ENCODE peak calls at places on chromosome 14, in nine cellular contexts. One of them, this sample, is unnamed.

GRCh38 chr14:69658664-69659261 is 47.4 kb downstream of the SUSD6 start:
- DNase-seq in fibroblast of pulmonary artery: peak
- DNase-seq in GM13977: no peak
- DNase-seq in activated B cell treated with CpG ODN at 0.5 μM for 24 hours: no peak
- DNase-seq in neural progenitor cell: no peak
- DNase-seq in HCT116: no peak
- DNase-seq in left ventricle myocardium inferior: no peak
- DNase-seq in neural crest cell: no peak
- DNase-seq in endothelial cell: no peak
- DNase-seq in this sample: no peak

GRCh38 chr14:62844546-62844945 is 200.7 kb downstream of the KCNH5 start:
- DNase-seq in fibroblast of pulmonary artery: no peak
- DNase-seq in GM13977: no peak
- DNase-seq in activated B cell treated with CpG ODN at 0.5 μM for 24 hours: no peak
- DNase-seq in neural progenitor cell: no peak
- DNase-seq in HCT116: no peak
- DNase-seq in left ventricle myocardium inferior: no peak
- DNase-seq in neural crest cell: no peak
- DNase-seq in endothelial cell: no peak
- DNase-seq in this sample: no peak

GRCh38 chr14:32925439-32925838 is 13.2 kb upstream of the NPAS3 start:
- DNase-seq in fibroblast of pulmonary artery: no peak
- DNase-seq in GM13977: no peak
- DNase-seq in activated B cell treated with CpG ODN at 0.5 μM for 24 hours: no peak
- DNase-seq in neural progenitor cell: no peak
- DNase-seq in HCT116: no peak
- DNase-seq in left ventricle myocardium inferior: no peak
- DNase-seq in neural crest cell: no peak
- DNase-seq in endothelial cell: no peak
- DNase-seq in this sample: no peak

GRCh38 chr14:51566831-51567582 is 84.7 kb upstream of the FRMD6 start:
- DNase-seq in fibroblast of pulmonary artery: no peak
- DNase-seq in GM13977: no peak
- DNase-seq in activated B cell treated with CpG ODN at 0.5 μM for 24 hours: no peak
- DNase-seq in neural progenitor cell: no peak
- DNase-seq in HCT116: no peak
- DNase-seq in left ventricle myocardium inferior: no peak
- DNase-seq in neural crest cell: no peak
- DNase-seq in endothelial cell: no peak
- DNase-seq in this sample: no peak

GRCh38 chr14:93042968-93043940 is 72.5 kb downstream of the ITPK1 start:
- DNase-seq in fibroblast of pulmonary artery: peak
- DNase-seq in GM13977: peak
- DNase-seq in activated B cell treated with CpG ODN at 0.5 μM for 24 hours: no peak
- DNase-seq in neural progenitor cell: no peak
- DNase-seq in HCT116: peak
- DNase-seq in left ventricle myocardium inferior: peak
- DNase-seq in neural crest cell: no peak
- DNase-seq in endothelial cell: no peak
- DNase-seq in this sample: peak

GRCh38 chr14:94375552-94376107 is 12.8 kb downstream of the SERPINA1 start:
- DNase-seq in fibroblast of pulmonary artery: no peak
- DNase-seq in GM13977: no peak
- DNase-seq in activated B cell treated with CpG ODN at 0.5 μM for 24 hours: no peak
- DNase-seq in neural progenitor cell: no peak
- DNase-seq in HCT116: no peak
- DNase-seq in left ventricle myocardium inferior: no peak
- DNase-seq in neural crest cell: no peak
- DNase-seq in endothelial cell: no peak
- DNase-seq in this sample: no peak

GRCh38 chr14:52025310-52025709 is 36.0 kb downstream of the RTRAF start:
- DNase-seq in fibroblast of pulmonary artery: peak
- DNase-seq in GM13977: no peak
- DNase-seq in activated B cell treated with CpG ODN at 0.5 μM for 24 hours: no peak
- DNase-seq in neural progenitor cell: no peak
- DNase-seq in HCT116: no peak
- DNase-seq in left ventricle myocardium inferior: no peak
- DNase-seq in neural crest cell: no peak
- DNase-seq in endothelial cell: no peak
- DNase-seq in this sample: peak

GRCh38 chr14:37711499-37712475 is 116.4 kb downstream of the TTC6 start:
- DNase-seq in fibroblast of pulmonary artery: no peak
- DNase-seq in GM13977: no peak
- DNase-seq in activated B cell treated with CpG ODN at 0.5 μM for 24 hours: no peak
- DNase-seq in neural progenitor cell: no peak
- DNase-seq in HCT116: no peak
- DNase-seq in left ventricle myocardium inferior: no peak
- DNase-seq in neural crest cell: no peak
- DNase-seq in endothelial cell: no peak
- DNase-seq in this sample: no peak

GRCh38 chr14:23078692-23079116 is 16.2 kb downstream of the ACIN1 start:
- DNase-seq in fibroblast of pulmonary artery: peak
- DNase-seq in GM13977: no peak
- DNase-seq in activated B cell treated with CpG ODN at 0.5 μM for 24 hours: no peak
- DNase-seq in neural progenitor cell: no peak
- DNase-seq in HCT116: no peak
- DNase-seq in left ventricle myocardium inferior: no peak
- DNase-seq in neural crest cell: no peak
- DNase-seq in endothelial cell: no peak
- DNase-seq in this sample: peak

GRCh38 chr14:95756127-95756526 is 42.2 kb upstream of the TCL1A start:
- DNase-seq in fibroblast of pulmonary artery: no peak
- DNase-seq in GM13977: no peak
- DNase-seq in activated B cell treated with CpG ODN at 0.5 μM for 24 hours: no peak
- DNase-seq in neural progenitor cell: no peak
- DNase-seq in HCT116: no peak
- DNase-seq in left ventricle myocardium inferior: no peak
- DNase-seq in neural crest cell: no peak
- DNase-seq in endothelial cell: no peak
- DNase-seq in this sample: no peak

GRCh38 chr14:61973981-61974380 is 211.8 kb downstream of the SNAPC1 start:
- DNase-seq in fibroblast of pulmonary artery: peak
- DNase-seq in GM13977: no peak
- DNase-seq in activated B cell treated with CpG ODN at 0.5 μM for 24 hours: no peak
- DNase-seq in neural progenitor cell: no peak
- DNase-seq in HCT116: no peak
- DNase-seq in left ventricle myocardium inferior: no peak
- DNase-seq in neural crest cell: no peak
- DNase-seq in endothelial cell: no peak
- DNase-seq in this sample: no peak

GRCh38 chr14:103550451-103551337 is 11.8 kb downstream of the BAG5 start:
- DNase-seq in fibroblast of pulmonary artery: no peak
- DNase-seq in GM13977: no peak
- DNase-seq in activated B cell treated with CpG ODN at 0.5 μM for 24 hours: no peak
- DNase-seq in neural progenitor cell: no peak
- DNase-seq in HCT116: no peak
- DNase-seq in left ventricle myocardium inferior: peak
- DNase-seq in neural crest cell: no peak
- DNase-seq in endothelial cell: no peak
- DNase-seq in this sample: no peak

GRCh38 chr14:68649461-68650189 is 143.2 kb downstream of the ZFP36L1 start:
- DNase-seq in fibroblast of pulmonary artery: no peak
- DNase-seq in GM13977: no peak
- DNase-seq in activated B cell treated with CpG ODN at 0.5 μM for 24 hours: no peak
- DNase-seq in neural progenitor cell: no peak
- DNase-seq in HCT116: no peak
- DNase-seq in left ventricle myocardium inferior: no peak
- DNase-seq in neural crest cell: no peak
- DNase-seq in endothelial cell: no peak
- DNase-seq in this sample: no peak

GRCh38 chr14:26525057-26525456 is 72.8 kb downstream of the NOVA1 start:
- DNase-seq in fibroblast of pulmonary artery: peak
- DNase-seq in GM13977: no peak
- DNase-seq in activated B cell treated with CpG ODN at 0.5 μM for 24 hours: no peak
- DNase-seq in neural progenitor cell: no peak
- DNase-seq in HCT116: no peak
- DNase-seq in left ventricle myocardium inferior: no peak
- DNase-seq in neural crest cell: no peak
- DNase-seq in endothelial cell: no peak
- DNase-seq in this sample: no peak

DNA sequence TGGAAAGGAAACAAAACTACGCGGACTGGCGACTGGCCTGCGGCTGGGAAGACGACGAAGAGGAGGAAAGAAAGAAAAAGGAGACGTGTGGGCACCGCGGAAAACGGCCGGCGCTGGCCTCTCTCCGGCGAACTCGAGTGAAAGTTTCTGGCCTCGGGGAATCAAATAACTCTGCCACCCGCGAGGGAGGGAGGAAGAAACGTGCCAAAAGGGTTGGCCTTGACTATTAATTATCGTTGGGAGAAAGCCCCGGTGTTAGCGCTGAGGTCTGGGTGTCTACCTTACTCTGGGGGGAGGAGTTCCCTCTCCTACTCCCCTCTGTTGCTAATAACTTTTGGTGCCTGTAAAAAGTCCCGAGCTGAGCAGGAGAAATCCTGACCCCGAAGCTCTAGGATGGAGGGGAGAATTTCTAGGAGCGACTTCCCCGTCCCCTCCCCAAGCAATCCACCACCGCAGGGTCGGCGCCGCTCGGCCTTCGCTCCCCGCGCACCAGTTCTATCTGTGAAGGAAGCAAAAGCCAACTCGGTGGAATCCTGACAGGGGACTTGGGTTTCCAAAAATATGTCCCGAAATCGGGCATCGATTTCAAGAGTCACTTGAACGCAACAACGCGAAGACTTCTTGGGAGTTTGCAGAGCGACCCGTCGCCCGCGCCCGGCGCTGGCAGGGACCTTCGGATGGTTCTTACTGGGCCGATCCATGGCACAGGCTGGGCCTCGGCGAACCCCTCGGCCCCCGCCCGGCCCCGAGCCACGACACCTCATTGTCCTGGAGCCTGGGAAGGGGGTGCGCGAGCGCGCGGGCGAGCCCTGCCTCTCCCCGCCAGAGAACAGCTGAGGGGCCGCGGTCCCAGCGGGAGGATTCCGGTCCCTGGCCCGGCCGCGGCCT is 1.7 kb downstream of the OTX2 start:
- DNase-seq in fibroblast of pulmonary artery: no peak
- DNase-seq in GM13977: no peak
- DNase-seq in activated B cell treated with CpG ODN at 0.5 μM for 24 hours: no peak
- DNase-seq in neural progenitor cell: peak
- DNase-seq in HCT116: no peak
- DNase-seq in left ventricle myocardium inferior: no peak
- DNase-seq in neural crest cell: no peak
- DNase-seq in endothelial cell: peak
- DNase-seq in this sample: no peak
- TF ChIP-seq CTCF in fibroblast of pulmonary artery: no peak
- TF ChIP-seq CTCF in GM13977: no peak
- TF ChIP-seq CTCF in activated B cell treated with CpG ODN at 0.5 μM for 24 hours: no peak
- TF ChIP-seq CTCF in neural progenitor cell: no peak
- TF ChIP-seq CTCF in HCT116: no peak
- TF ChIP-seq CTCF in left ventricle myocardium inferior: no peak
- TF ChIP-seq CTCF in neural crest cell: no peak
- TF ChIP-seq CTCF in endothelial cell: no peak
- TF ChIP-seq CTCF in this sample: no peak

GRCh38 chr14:64983439-64984310 is 3.0 kb upstream of the FNTB start:
- DNase-seq in fibroblast of pulmonary artery: peak
- DNase-seq in GM13977: no peak
- DNase-seq in activated B cell treated with CpG ODN at 0.5 μM for 24 hours: no peak
- DNase-seq in neural progenitor cell: peak
- DNase-seq in HCT116: peak
- DNase-seq in left ventricle myocardium inferior: no peak
- DNase-seq in neural crest cell: no peak
- DNase-seq in endothelial cell: no peak
- DNase-seq in this sample: peak
- TF ChIP-seq CTCF in fibroblast of pulmonary artery: peak
- TF ChIP-seq CTCF in GM13977: peak
- TF ChIP-seq CTCF in activated B cell treated with CpG ODN at 0.5 μM for 24 hours: peak
- TF ChIP-seq CTCF in neural progenitor cell: peak
- TF ChIP-seq CTCF in HCT116: peak
- TF ChIP-seq CTCF in left ventricle myocardium inferior: peak
- TF ChIP-seq CTCF in neural crest cell: peak
- TF ChIP-seq CTCF in endothelial cell: peak
- TF ChIP-seq CTCF in this sample: peak

DNA sequence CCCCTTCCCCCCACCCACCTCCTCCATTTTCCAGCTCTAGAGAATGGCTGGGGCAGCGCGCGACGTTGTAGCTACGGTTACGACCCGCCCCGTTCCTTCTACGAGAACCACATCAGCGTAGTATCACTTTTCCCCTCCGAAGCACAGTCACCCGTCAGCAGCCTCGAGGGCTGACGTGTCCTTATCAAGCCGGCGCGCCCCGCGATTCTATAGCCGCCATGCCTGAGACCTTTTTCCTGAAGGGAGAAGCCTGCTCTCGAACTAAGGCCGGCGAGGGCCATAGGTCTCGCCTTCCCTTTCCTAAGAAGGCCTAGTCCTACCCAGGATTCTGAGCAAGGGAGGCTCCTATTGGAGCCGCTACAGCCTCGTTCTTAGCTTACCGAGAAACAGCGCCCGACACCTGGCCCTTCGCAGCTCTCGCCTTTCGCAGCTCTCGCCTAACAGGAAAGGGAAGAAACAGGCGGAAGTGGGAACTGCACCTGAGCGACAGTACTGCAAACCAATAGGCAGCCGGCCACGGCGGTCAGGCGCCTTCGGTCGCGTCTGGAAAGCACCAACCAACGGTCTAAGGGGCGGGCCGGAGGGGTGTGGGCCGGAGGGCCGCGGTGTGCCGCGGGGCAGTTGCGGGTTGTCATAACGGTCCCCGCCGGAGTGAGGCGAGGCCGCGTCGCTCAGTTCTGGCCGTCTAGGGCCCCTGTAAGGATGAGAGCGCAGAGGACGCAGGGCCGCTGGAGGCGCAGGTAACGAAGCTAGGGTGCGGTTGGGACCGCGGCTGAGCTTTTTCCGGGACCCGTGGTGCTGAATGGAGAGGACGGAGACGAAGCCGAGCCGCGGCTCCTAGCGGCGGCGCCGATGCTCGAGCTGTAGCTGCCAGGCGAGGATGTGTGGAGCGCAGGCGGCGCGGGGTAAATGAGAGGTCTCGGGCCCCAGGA is at the start of the genes MGAT2 and RPL36AL:
- DNase-seq in fibroblast of pulmonary artery: peak
- DNase-seq in GM13977: peak
- DNase-seq in activated B cell treated with CpG ODN at 0.5 μM for 24 hours: peak
- DNase-seq in neural progenitor cell: peak
- DNase-seq in HCT116: peak
- DNase-seq in left ventricle myocardium inferior: peak
- DNase-seq in neural crest cell: peak
- DNase-seq in endothelial cell: peak
- DNase-seq in this sample: peak
- TF ChIP-seq CTCF in fibroblast of pulmonary artery: peak
- TF ChIP-seq CTCF in GM13977: peak
- TF ChIP-seq CTCF in activated B cell treated with CpG ODN at 0.5 μM for 24 hours: no peak
- TF ChIP-seq CTCF in neural progenitor cell: peak
- TF ChIP-seq CTCF in HCT116: peak
- TF ChIP-seq CTCF in left ventricle myocardium inferior: peak
- TF ChIP-seq CTCF in neural crest cell: peak
- TF ChIP-seq CTCF in endothelial cell: peak
- TF ChIP-seq CTCF in this sample: peak

DNA sequence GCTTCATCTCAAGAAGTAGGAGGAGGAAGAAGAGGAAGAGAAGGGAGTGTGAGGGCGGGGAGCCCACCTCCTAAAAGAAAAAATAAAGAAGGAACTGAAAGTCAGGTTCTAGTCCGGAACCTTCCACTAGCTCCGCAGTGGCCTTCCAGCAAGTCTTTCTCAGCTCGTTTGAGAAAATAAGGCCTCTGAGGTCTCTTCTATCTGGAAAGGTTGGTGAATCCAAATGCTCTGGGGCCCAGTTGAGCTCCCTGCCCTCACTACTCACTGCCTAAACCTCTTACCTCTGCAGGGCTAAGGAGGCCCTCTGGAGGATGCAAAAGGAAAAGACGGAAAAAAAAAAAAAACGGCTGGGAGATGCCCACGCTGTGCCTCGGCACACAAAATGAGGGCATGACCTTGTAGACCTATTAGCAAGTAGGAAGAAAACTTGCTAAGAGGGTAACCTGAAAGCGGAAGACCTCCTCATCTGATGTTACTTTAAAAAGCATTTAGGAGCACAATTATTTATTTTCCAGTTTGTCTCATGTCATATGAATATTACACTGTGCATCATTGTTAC is 35.9 kb downstream of the FBLN5 start:
- DNase-seq in fibroblast of pulmonary artery: peak
- DNase-seq in GM13977: peak
- DNase-seq in activated B cell treated with CpG ODN at 0.5 μM for 24 hours: peak
- DNase-seq in neural progenitor cell: peak
- DNase-seq in HCT116: peak
- DNase-seq in left ventricle myocardium inferior: no peak
- DNase-seq in neural crest cell: peak
- DNase-seq in endothelial cell: peak
- DNase-seq in this sample: no peak
- TF ChIP-seq CTCF in fibroblast of pulmonary artery: peak
- TF ChIP-seq CTCF in GM13977: peak
- TF ChIP-seq CTCF in activated B cell treated with CpG ODN at 0.5 μM for 24 hours: no peak
- TF ChIP-seq CTCF in neural progenitor cell: peak
- TF ChIP-seq CTCF in HCT116: peak
- TF ChIP-seq CTCF in left ventricle myocardium inferior: peak
- TF ChIP-seq CTCF in neural crest cell: peak
- TF ChIP-seq CTCF in endothelial cell: no peak
- TF ChIP-seq CTCF in this sample: peak